ENCODE peak calls at places on chromosomes 13 and 19, in four cellular contexts. R is HCT116, G is H1, S is K562. L is an unnamed sample.

GRCh38 chr13:110106726-110107125 is 200.2 kb downstream of the COL4A1 start:
- DNase-seq in R (no peak), G (no peak), S (no peak), L (no peak)

GRCh38 chr19:10096615-10096963 is 5.9 kb downstream of the ANGPTL6 start:
- DNase-seq in R (no peak), G (no peak), S (no peak), L (no peak)

GRCh38 chr19:1070931-1071791 is 4.2 kb downstream of the ARHGAP45 start:
- DNase-seq in R (no peak), G (peak), S (no peak), L (no peak)

GRCh38 chr13:23909606-23910005 is 12.3 kb upstream of the C1QTNF9B start:
- DNase-seq in R (no peak), G (no peak), S (no peak), L (no peak)

GRCh38 chr19:58575183-58576041 is 2.3 kb upstream of the MZF1 start:
- DNase-seq in R (peak), G (peak), S (peak), L (peak)

GRCh38 chr13:84358601-84359000 is 476.3 kb upstream of the SLITRK1 start:
- DNase-seq in R (no peak), G (no peak), S (no peak), L (no peak)

GRCh38 chr19:35154535-35155406 is at the start of gene FXYD5:
- DNase-seq in R (no peak), G (peak), S (peak), L (no peak)

GRCh38 chr13:87274209-87274819 is 396.9 kb upstream of the SLITRK5 start:
- DNase-seq in R (peak), G (peak), S (peak), L (peak)

GRCh38 chr19:8446055-8446709 is 1.4 kb downstream of the HNRNPM start:
- DNase-seq in R (no peak), G (no peak), S (no peak), L (no peak)

GRCh38 chr13:101331731-101332130 is 84.6 kb downstream of the NALCN start:
- DNase-seq in R (no peak), G (no peak), S (no peak), L (no peak)

GRCh38 chr19:30209617-30210600 is 162.3 kb upstream of the ZNF536 start:
- DNase-seq in R (no peak), G (peak), S (no peak), L (no peak)

GRCh38 chr19:43780706-43781525 is at the start of gene KCNN4:
- DNase-seq in R (peak), G (no peak), S (peak), L (no peak)

GRCh38 chr19:46392252-46392801 is 21.0 kb downstream of the CCDC8 start:
- DNase-seq in R (no peak), G (no peak), S (no peak), L (no peak)

GRCh38 chr19:12783849-12784393 is 7.4 kb upstream of the JUNB start:
- DNase-seq in R (no peak), G (no peak), S (no peak), L (peak)

GRCh38 chr19:50457300-50457699 is 19.0 kb upstream of the EMC10 start:
- DNase-seq in R (no peak), G (no peak), S (no peak), L (no peak)

GRCh38 chr13:41751734-41752445 is 209.0 kb downstream of the VWA8 start:
- DNase-seq in R (no peak), G (no peak), S (no peak), L (no peak)

GRCh38 chr19:17703823-17704463 is 15.3 kb upstream of the MAP1S start:
- DNase-seq in R (peak), G (peak), S (peak), L (peak)

GRCh38 chr19:1445185-1445931 is 4.6 kb upstream of the APC2 start:
- DNase-seq in R (no peak), G (peak), S (peak), L (peak)

GRCh38 chr19:38251564-38252051 is 4.6 kb downstream of the PPP1R14A start:
- DNase-seq in R (no peak), G (no peak), S (no peak), L (no peak)

GRCh38 chr19:29393915-29394460 is 131.8 kb upstream of the VSTM2B start:
- DNase-seq in R (no peak), G (no peak), S (no peak), L (no peak)

GRCh38 chr13:98900442-98900841 is 77.4 kb downstream of the DOCK9 start:
- DNase-seq in R (no peak), G (no peak), S (no peak), L (no peak)

GRCh38 chr13:30135351-30135750 is 172.0 kb downstream of the KATNAL1 start:
- DNase-seq in R (no peak), G (no peak), S (no peak), L (no peak)

GRCh38 chr13:36858285-36858684 is 39.3 kb downstream of the RFXAP start:
- DNase-seq in R (peak), G (no peak), S (peak), L (peak)

GRCh38 chr13:101552797-101553196 is 100.3 kb downstream of the ITGBL1 start:
- DNase-seq in R (no peak), G (no peak), S (no peak), L (no peak)

GRCh38 chr19:36514012-36514612 is 14.0 kb downstream of the ZNF260 start:
- DNase-seq in R (no peak), G (no peak), S (no peak), L (no peak)

GRCh38 chr13:98478134-98479129 is 98.5 kb downstream of the STK24 start:
- DNase-seq in R (no peak), G (no peak), S (peak), L (no peak)

GRCh38 chr19:18453269-18454024 is 15.5 kb upstream of the ISYNA1 start:
- DNase-seq in R (no peak), G (no peak), S (no peak), L (no peak)

GRCh38 chr13:35920816-35921215 is 210.4 kb downstream of the DCLK1 start:
- DNase-seq in R (no peak), G (no peak), S (no peak), L (no peak)

GRCh38 chr13:113882716-113883115 is 18.8 kb upstream of the GAS6 start:
- DNase-seq in R (no peak), G (no peak), S (no peak), L (no peak)
- H3K4me2 ChIP-seq in R (no peak), G (no peak), S (no peak), L (no peak)

GRCh38 chr19:52189745-52190678 is at the start of gene PPP2R1A:
- DNase-seq in R (peak), G (peak), S (peak), L (peak)

GRCh38 chr19:52188822-52189744 is 769 bp upstream of the PPP2R1A start:
- DNase-seq in R (no peak), G (peak), S (no peak), L (no peak)

GRCh38 chr19:52191374-52191773 is 1.5 kb downstream of the PPP2R1A start:
- DNase-seq in R (no peak), G (no peak), S (no peak), L (no peak)

GRCh38 chr19:52190679-52191293 is 934 bp downstream of the PPP2R1A start:
- DNase-seq in R (no peak), G (peak), S (no peak), L (no peak)

DNA sequence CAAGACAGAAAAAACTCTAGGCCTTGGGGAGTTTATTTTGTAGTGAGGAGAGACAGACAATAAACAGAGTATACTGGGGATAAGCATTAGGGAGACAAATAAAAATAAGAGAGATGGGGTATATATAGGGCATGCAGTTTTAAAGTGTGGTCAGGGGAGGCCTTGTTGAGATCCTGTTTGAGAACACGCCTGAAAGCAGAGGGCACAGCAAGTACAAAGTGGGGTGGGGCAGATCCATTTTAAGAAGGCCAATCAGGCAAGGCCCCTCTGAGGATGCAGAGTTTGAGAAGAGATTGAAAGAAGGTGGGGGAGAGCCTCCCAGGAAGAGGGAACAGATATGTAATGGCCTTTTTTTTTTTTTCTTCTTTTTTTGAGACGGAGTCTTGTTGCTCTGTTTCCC is 2.1 kb downstream of the PPP2R1A start:
- DNase-seq in R (no peak), G (no peak), S (no peak), L (no peak)
- TF ChIP-seq POLR2A in R (no peak), G (no peak), S (no peak), L (no peak)

GRCh38 chr19:4064551-4065260 is 2.0 kb downstream of the ZBTB7A start:
- DNase-seq in R (no peak), G (no peak), S (peak), L (no peak)
- TF ChIP-seq FOSL1 in R (no peak), G (no peak), S (no peak), L (no peak)

GRCh38 chr19:2654585-2654861 is 48.0 kb downstream of the GNG7 start:
- DNase-seq in R (no peak), G (no peak), S (no peak), L (no peak)
- H3K4me2 ChIP-seq in R (no peak), G (peak), S (no peak), L (no peak)

GRCh38 chr19:6100284-6100915 is 9.9 kb downstream of the RFX2 start:
- DNase-seq in R (no peak), G (no peak), S (peak), L (no peak)
- TF ChIP-seq POLR2A in R (no peak), G (no peak), S (peak), L (no peak)

GRCh38 chr19:55694656-55695491 is 19.8 kb downstream of the EPN1 start:
- DNase-seq in R (no peak), G (no peak), S (no peak), L (no peak)
- TF ChIP-seq FOSL1 in R (no peak), G (no peak), S (no peak), L (no peak)

GRCh38 chr13:33204130-33204927 is 81.2 kb downstream of the STARD13 start:
- DNase-seq in R (no peak), G (no peak), S (no peak), L (no peak)
- H3K4me2 ChIP-seq in R (no peak), G (no peak), S (no peak), L (no peak)

GRCh38 chr19:19776206-19777008 is 43.5 kb upstream of the ZNF14 start:
- DNase-seq in R (peak), G (peak), S (peak), L (peak)
- TF ChIP-seq POLR2A in R (peak), G (no peak), S (peak), L (peak)

L was measured in HepG2.